ENCODE peak calls at places on chromosomes 12 and 14, in four cellular contexts. L is SW480; V is central memory CD4-positive, alpha-beta T cell; M is amniotic stem cell. B is an unnamed sample.

GRCh38 chr12:123744836-123745235 is 17.3 kb upstream of the DNAH10 start:
- DNase-seq in L (no peak), M (no peak), V (no peak), B (no peak)

GRCh38 chr12:132153501-132154340 is 9.5 kb downstream of the NOC4L start:
- DNase-seq in V (peak), L (peak), M (no peak), B (peak)

GRCh38 chr12:79897617-79898016 is 37.3 kb downstream of the PPP1R12A start:
- DNase-seq in V (no peak), L (peak), M (peak), B (peak)

GRCh38 chr12:56190695-56191155 is 1.4 kb upstream of the SMARCC2 start:
- DNase-seq in V (no peak), L (no peak), M (no peak), B (no peak)

GRCh38 chr14:72883109-72883508 is 10.8 kb downstream of the DPF3 start:
- DNase-seq in L (no peak), M (no peak), V (no peak), B (no peak)

GRCh38 chr12:39252628-39253027 is 190.3 kb downstream of the KIF21A start:
- DNase-seq in V (no peak), L (no peak), M (no peak), B (no peak)

GRCh38 chr12:120071493-120072020 is 45.0 kb downstream of the RAB35 start:
- DNase-seq in L (no peak), M (no peak), V (no peak), B (no peak)

GRCh38 chr14:57871487-57872080 is 5.7 kb upstream of the SLC35F4 start:
- DNase-seq in V (no peak), M (peak), L (peak), B (peak)

GRCh38 chr12:113098428-113099028 is 37.0 kb downstream of the RASAL1 start:
- DNase-seq in M (peak), V (peak), L (peak), B (peak)

GRCh38 chr12:95116341-95116740 is 42.9 kb upstream of the NR2C1 start:
- DNase-seq in M (no peak), V (no peak), L (no peak), B (no peak)

GRCh38 chr14:54420478-54421116 is 20.6 kb downstream of the CNIH1 start:
- DNase-seq in L (peak), M (no peak), V (no peak), B (no peak)

GRCh38 chr12:69904761-69905160 is 79.7 kb downstream of the MYRFL start:
- DNase-seq in L (no peak), V (no peak), M (peak), B (peak)

GRCh38 chr12:26097046-26097878 is 27.6 kb downstream of the BHLHE41 start:
- DNase-seq in V (peak), L (peak), M (peak), B (peak)

GRCh38 chr12:101670007-101670671 is 27.3 kb upstream of the CHPT1 start:
- DNase-seq in L (peak), V (peak), M (peak), B (peak)

GRCh38 chr12:124478416-124478815 is 89.0 kb downstream of the NCOR2 start:
- DNase-seq in V (no peak), M (no peak), L (no peak), B (no peak)

GRCh38 chr14:92316937-92317336 is 6.0 kb upstream of the SLC24A4 start:
- DNase-seq in L (peak), V (no peak), M (no peak), B (no peak)

GRCh38 chr14:30991408-30991807 is 34.0 kb upstream of the AP4S1 start:
- DNase-seq in M (no peak), V (no peak), L (no peak), B (no peak)

GRCh38 chr12:101372431-101372830 is 35.1 kb downstream of the ARL1 start:
- DNase-seq in M (no peak), V (no peak), L (no peak), B (no peak)

GRCh38 chr12:49487605-49488004 is 51.2 kb upstream of the KCNH3 start:
- DNase-seq in M (no peak), L (peak), V (no peak), B (no peak)

GRCh38 chr12:89542912-89543592 is 17.2 kb upstream of the POC1B start:
- DNase-seq in L (peak), V (peak), M (peak), B (peak)

GRCh38 chr14:106652494-106652893 is 1126.1 kb downstream of the TMEM121 start:
- DNase-seq in L (peak), M (no peak), V (no peak), B (no peak)

GRCh38 chr14:78319826-78320635 is 149.9 kb downstream of the NRXN3 start:
- DNase-seq in M (no peak), L (no peak), V (no peak), B (no peak)

GRCh38 chr14:32762886-32763285 is 175.8 kb upstream of the NPAS3 start:
- DNase-seq in M (no peak), V (no peak), L (no peak), B (no peak)

GRCh38 chr12:74725154-74725553 is 187.5 kb downstream of the ATXN7L3B start:
- DNase-seq in M (peak), V (no peak), L (no peak), B (peak)

GRCh38 chr12:75291014-75291413 is 39.1 kb downstream of the CAPS2 start:
- DNase-seq in M (no peak), V (no peak), L (no peak), B (no peak)

GRCh38 chr12:101594700-101595099 is at the start of gene MYBPC1:
- DNase-seq in L (no peak), M (no peak), V (no peak), B (no peak)

GRCh38 chr12:69423037-69423905 is 46.9 kb upstream of the FRS2 start:
- DNase-seq in V (no peak), M (no peak), L (no peak), B (no peak)

GRCh38 chr14:44833376-44833775 is 128.4 kb downstream of the KLHL28 start:
- DNase-seq in L (no peak), M (no peak), V (no peak), B (no peak)

GRCh38 chr12:128449146-128449894 is 182.3 kb downstream of the TMEM132C start:
- DNase-seq in M (no peak), L (peak), V (no peak), B (no peak)

B was measured in retinal pigment epithelial cell.